ENCODE peak calls at places on chromosomes 7 and 10, in five cellular contexts. One of them, this sample, is unnamed.

GRCh38 chr10:24901686-24902399 is 50.6 kb downstream of the PRTFDC1 start:
- DNase-seq in HepG2: peak
- DNase-seq in K562: peak
- DNase-seq in GM12878: peak
- DNase-seq in H1: no peak
- DNase-seq in this sample: peak

GRCh38 chr10:84224411-84225028 is 824 bp downstream of the LRIT2 start:
- DNase-seq in HepG2: no peak
- DNase-seq in K562: peak
- DNase-seq in GM12878: no peak
- DNase-seq in H1: no peak
- DNase-seq in this sample: no peak

GRCh38 chr7:128164061-128164954 is 76.8 kb upstream of the LEP start:
- DNase-seq in HepG2: no peak
- DNase-seq in K562: no peak
- DNase-seq in GM12878: no peak
- DNase-seq in H1: no peak
- DNase-seq in this sample: peak

GRCh38 chr10:84214612-84215235 is 10.6 kb downstream of the LRIT2 start:
- DNase-seq in HepG2: peak
- DNase-seq in K562: peak
- DNase-seq in GM12878: no peak
- DNase-seq in H1: peak
- DNase-seq in this sample: peak

GRCh38 chr7:73891178-73891885 is 30.4 kb downstream of the TMEM270 start:
- DNase-seq in HepG2: no peak
- DNase-seq in K562: peak
- DNase-seq in GM12878: no peak
- DNase-seq in H1: no peak
- DNase-seq in this sample: no peak

GRCh38 chr10:72542396-72542815 is 83.5 kb downstream of the MICU1 start:
- DNase-seq in HepG2: peak
- DNase-seq in K562: no peak
- DNase-seq in GM12878: no peak
- DNase-seq in H1: no peak
- DNase-seq in this sample: no peak

GRCh38 chr10:124173298-124173900 is 80.0 kb upstream of the CHST15 start:
- DNase-seq in HepG2: no peak
- DNase-seq in K562: no peak
- DNase-seq in GM12878: no peak
- DNase-seq in H1: no peak
- DNase-seq in this sample: no peak

GRCh38 chr10:8726087-8726486 is 671.6 kb downstream of the GATA3 start:
- DNase-seq in HepG2: no peak
- DNase-seq in K562: no peak
- DNase-seq in GM12878: no peak
- DNase-seq in H1: no peak
- DNase-seq in this sample: no peak

GRCh38 chr10:86635402-86635801 is 18.9 kb upstream of the OPN4 start:
- DNase-seq in HepG2: no peak
- DNase-seq in K562: no peak
- DNase-seq in GM12878: no peak
- DNase-seq in H1: no peak
- DNase-seq in this sample: no peak

GRCh38 chr10:95819620-95820329 is 63.8 kb downstream of the ENTPD1 start:
- DNase-seq in HepG2: no peak
- DNase-seq in K562: no peak
- DNase-seq in GM12878: no peak
- DNase-seq in H1: no peak
- DNase-seq in this sample: no peak

GRCh38 chr7:47370461-47371042 is 211.4 kb downstream of the TNS3 start:
- DNase-seq in HepG2: no peak
- DNase-seq in K562: no peak
- DNase-seq in GM12878: no peak
- DNase-seq in H1: no peak
- DNase-seq in this sample: no peak

GRCh38 chr10:84946984-84947383 is 618.6 kb downstream of the CCSER2 start:
- DNase-seq in HepG2: no peak
- DNase-seq in K562: no peak
- DNase-seq in GM12878: no peak
- DNase-seq in H1: no peak
- DNase-seq in this sample: no peak

GRCh38 chr10:21509391-21510217 is 15.9 kb downstream of the SKIDA1 start:
- DNase-seq in HepG2: no peak
- DNase-seq in K562: no peak
- DNase-seq in GM12878: no peak
- DNase-seq in H1: no peak
- DNase-seq in this sample: no peak

GRCh38 chr10:58662314-58662713 is 149.6 kb downstream of the BICC1 start:
- DNase-seq in HepG2: peak
- DNase-seq in K562: no peak
- DNase-seq in GM12878: no peak
- DNase-seq in H1: no peak
- DNase-seq in this sample: no peak

GRCh38 chr7:82388138-82388537 is 55.4 kb downstream of the CACNA2D1 start:
- DNase-seq in HepG2: no peak
- DNase-seq in K562: no peak
- DNase-seq in GM12878: no peak
- DNase-seq in H1: no peak
- DNase-seq in this sample: no peak

GRCh38 chr10:119542990-119543813 is 683 bp upstream of the RGS10 start:
- DNase-seq in HepG2: peak
- DNase-seq in K562: peak
- DNase-seq in GM12878: no peak
- DNase-seq in H1: no peak
- DNase-seq in this sample: no peak

GRCh38 chr7:112669306-112669705 is 120.9 kb downstream of the TMEM168 start:
- DNase-seq in HepG2: no peak
- DNase-seq in K562: no peak
- DNase-seq in GM12878: no peak
- DNase-seq in H1: no peak
- DNase-seq in this sample: no peak

GRCh38 chr7:112665709-112666108 is 124.5 kb downstream of the TMEM168 start:
- DNase-seq in HepG2: no peak
- DNase-seq in K562: no peak
- DNase-seq in GM12878: no peak
- DNase-seq in H1: no peak
- DNase-seq in this sample: no peak

GRCh38 chr7:112668561-112668960 is 121.6 kb downstream of the TMEM168 start:
- DNase-seq in HepG2: no peak
- DNase-seq in K562: no peak
- DNase-seq in GM12878: no peak
- DNase-seq in H1: no peak
- DNase-seq in this sample: no peak
- TF ChIP-seq JUND in HepG2: no peak
- TF ChIP-seq JUND in K562: no peak
- TF ChIP-seq JUND in GM12878: no peak
- TF ChIP-seq JUND in H1: no peak
- TF ChIP-seq JUND in this sample: no peak

GRCh38 chr10:101769541-101770180 is 6.3 kb downstream of the FGF8 start:
- DNase-seq in HepG2: no peak
- DNase-seq in K562: no peak
- DNase-seq in GM12878: no peak
- DNase-seq in H1: no peak
- DNase-seq in this sample: no peak
- TF ChIP-seq YY1 in HepG2: no peak
- TF ChIP-seq YY1 in K562: no peak
- TF ChIP-seq YY1 in GM12878: no peak
- TF ChIP-seq YY1 in H1: no peak
- TF ChIP-seq YY1 in this sample: no peak

GRCh38 chr7:37085600-37085999 is 361.3 kb upstream of the AOAH start:
- DNase-seq in HepG2: no peak
- DNase-seq in K562: no peak
- DNase-seq in GM12878: no peak
- DNase-seq in H1: no peak
- DNase-seq in this sample: no peak

GRCh38 chr7:37081436-37081835 is 357.1 kb upstream of the AOAH start:
- DNase-seq in HepG2: no peak
- DNase-seq in K562: no peak
- DNase-seq in GM12878: peak
- DNase-seq in H1: no peak
- DNase-seq in this sample: no peak

GRCh38 chr7:37079420-37079819 is 355.1 kb upstream of the AOAH start:
- DNase-seq in HepG2: no peak
- DNase-seq in K562: no peak
- DNase-seq in GM12878: no peak
- DNase-seq in H1: no peak
- DNase-seq in this sample: no peak

GRCh38 chr7:37083311-37084096 is 359.2 kb upstream of the AOAH start:
- DNase-seq in HepG2: no peak
- DNase-seq in K562: no peak
- DNase-seq in GM12878: no peak
- DNase-seq in H1: no peak
- DNase-seq in this sample: no peak

DNA sequence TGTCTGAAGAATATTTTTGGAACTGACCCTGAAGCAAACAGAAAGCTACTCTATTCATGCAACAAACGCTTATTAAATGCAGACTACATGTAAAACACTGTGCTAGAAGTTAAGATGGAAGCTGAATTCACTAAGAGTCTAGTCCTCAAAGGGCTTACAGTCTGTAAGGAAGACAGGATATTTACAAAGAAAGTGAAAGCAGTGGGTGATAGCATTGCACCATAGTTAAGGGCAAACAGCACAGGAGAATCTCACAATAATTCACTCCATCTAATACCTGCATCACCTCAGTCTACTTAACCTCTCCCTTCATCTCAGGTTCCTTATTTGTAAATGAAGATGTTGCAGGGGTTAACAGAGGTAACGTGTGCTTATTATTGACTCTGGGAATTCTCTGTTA is 360.0 kb upstream of the AOAH start:
- DNase-seq in HepG2: no peak
- DNase-seq in K562: no peak
- DNase-seq in GM12878: no peak
- DNase-seq in H1: no peak
- DNase-seq in this sample: no peak
- TF ChIP-seq JUND in HepG2: no peak
- TF ChIP-seq JUND in K562: no peak
- TF ChIP-seq JUND in GM12878: no peak
- TF ChIP-seq JUND in H1: no peak
- TF ChIP-seq JUND in this sample: no peak

DNA sequence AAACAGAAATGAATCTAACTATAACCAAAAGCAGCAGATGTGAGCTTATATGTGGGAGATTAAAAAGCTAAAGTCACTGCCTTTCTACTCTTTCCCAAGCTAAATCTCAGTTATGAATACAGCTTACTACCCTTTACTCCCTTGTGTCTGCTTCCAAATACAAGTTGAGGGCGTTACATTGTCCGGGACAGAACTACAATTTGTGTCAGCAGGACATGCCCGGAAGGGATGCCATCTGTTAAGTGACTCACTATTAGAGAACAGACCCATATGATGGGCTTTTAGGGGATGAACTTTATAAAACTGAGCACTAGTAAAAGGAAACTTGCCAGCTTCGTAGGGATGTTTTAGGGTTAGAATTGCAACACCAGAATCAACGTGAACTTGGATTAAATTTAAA is 299.7 kb upstream of the CSTF2T start:
- DNase-seq in HepG2: no peak
- DNase-seq in K562: no peak
- DNase-seq in GM12878: no peak
- DNase-seq in H1: no peak
- DNase-seq in this sample: no peak
- TF ChIP-seq YY1 in HepG2: no peak
- TF ChIP-seq YY1 in K562: no peak
- TF ChIP-seq YY1 in GM12878: no peak
- TF ChIP-seq YY1 in H1: no peak
- TF ChIP-seq YY1 in this sample: no peak

GRCh38 chr7:2069472-2069860 is 163.3 kb downstream of the MAD1L1 start:
- DNase-seq in HepG2: no peak
- DNase-seq in K562: no peak
- DNase-seq in GM12878: no peak
- DNase-seq in H1: no peak
- DNase-seq in this sample: no peak

GRCh38 chr7:2068693-2069471 is 163.9 kb downstream of the MAD1L1 start:
- DNase-seq in HepG2: no peak
- DNase-seq in K562: no peak
- DNase-seq in GM12878: no peak
- DNase-seq in H1: no peak
- DNase-seq in this sample: no peak

GRCh38 chr7:2072042-2072441 is 160.7 kb downstream of the MAD1L1 start:
- DNase-seq in HepG2: no peak
- DNase-seq in K562: no peak
- DNase-seq in GM12878: peak
- DNase-seq in H1: no peak
- DNase-seq in this sample: no peak

GRCh38 chr7:2071133-2071832 is 161.5 kb downstream of the MAD1L1 start:
- DNase-seq in HepG2: no peak
- DNase-seq in K562: peak
- DNase-seq in GM12878: no peak
- DNase-seq in H1: no peak
- DNase-seq in this sample: no peak

GRCh38 chr7:2070151-2070763 is 162.5 kb downstream of the MAD1L1 start:
- DNase-seq in HepG2: no peak
- DNase-seq in K562: peak
- DNase-seq in GM12878: no peak
- DNase-seq in H1: no peak
- DNase-seq in this sample: no peak
- TF ChIP-seq JUND in HepG2: no peak
- TF ChIP-seq JUND in K562: peak
- TF ChIP-seq JUND in GM12878: no peak
- TF ChIP-seq JUND in H1: no peak
- TF ChIP-seq JUND in this sample: no peak

DNA sequence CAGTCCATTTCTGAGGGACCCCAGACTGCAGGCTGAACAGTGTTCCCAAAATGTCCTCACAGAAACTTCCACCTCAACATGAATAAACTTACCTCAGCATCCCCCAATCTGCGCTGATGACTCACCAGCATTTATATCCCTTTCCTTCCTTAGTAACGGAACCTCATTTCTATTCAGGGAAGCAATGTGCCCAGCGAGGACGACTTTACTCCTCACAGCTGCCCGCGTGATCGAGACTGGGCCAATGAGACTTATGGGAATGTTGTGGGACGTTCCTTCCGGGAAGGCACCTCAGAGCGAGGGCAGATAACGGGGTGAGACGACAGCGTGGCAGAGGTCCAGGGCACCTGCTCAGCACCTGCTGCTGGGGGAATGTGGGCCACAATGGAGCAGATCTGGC is 73.1 kb upstream of the CAMK2B start:
- DNase-seq in HepG2: no peak
- DNase-seq in K562: no peak
- DNase-seq in GM12878: no peak
- DNase-seq in H1: no peak
- DNase-seq in this sample: no peak
- TF ChIP-seq YY1 in HepG2: no peak
- TF ChIP-seq YY1 in K562: no peak
- TF ChIP-seq YY1 in GM12878: no peak
- TF ChIP-seq YY1 in H1: no peak
- TF ChIP-seq YY1 in this sample: no peak

DNA sequence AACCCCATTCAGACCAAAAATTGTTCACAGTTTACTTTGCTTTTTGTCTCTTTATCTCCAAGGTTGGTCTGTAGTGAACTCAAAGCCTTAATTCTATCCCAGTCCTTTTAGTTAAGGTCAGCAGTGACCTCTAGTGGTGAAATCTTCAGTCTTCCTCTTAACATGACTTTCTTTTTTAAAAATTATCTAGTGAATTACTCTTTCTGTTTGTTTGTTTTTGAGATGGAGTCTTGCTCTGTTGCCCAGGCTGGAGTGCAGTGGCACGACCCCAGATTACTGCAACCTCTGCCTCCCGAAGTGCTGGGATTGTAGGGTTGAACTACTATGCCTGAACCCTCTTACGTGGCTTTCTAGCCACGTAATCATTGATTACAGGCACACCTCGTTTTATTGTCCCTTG is 25.0 kb downstream of the ZNF487 start:
- DNase-seq in HepG2: peak
- DNase-seq in K562: peak
- DNase-seq in GM12878: no peak
- DNase-seq in H1: no peak
- DNase-seq in this sample: peak
- TF ChIP-seq JUND in HepG2: no peak
- TF ChIP-seq JUND in K562: no peak
- TF ChIP-seq JUND in GM12878: no peak
- TF ChIP-seq JUND in H1: no peak
- TF ChIP-seq JUND in this sample: no peak